ENCODE peak calls at places on chromosomes 6 and 20, in five cellular contexts. Y is uterus, U is astrocyte, X is fibroblast of mammary gland, F is heart left ventricle. B is an unnamed sample.

GRCh38 chr6:21595265-21595950 is 1.9 kb downstream of the SOX4 start:
- DNase-seq in X (peak), U (no peak), Y (peak), F (peak), B (peak)

GRCh38 chr6:37966801-37967200 is 147.3 kb downstream of the ZFAND3 start:
- DNase-seq in X (peak), F (no peak), U (no peak), Y (no peak), B (no peak)

GRCh38 chr20:5650191-5650691 is 100.0 kb upstream of the SHLD1 start:
- DNase-seq in U (no peak), F (no peak), Y (no peak), X (no peak), B (no peak)

GRCh38 chr6:52808660-52809059 is 5.0 kb upstream of the GSTA1 start:
- DNase-seq in X (no peak), F (no peak), Y (no peak), U (no peak), B (no peak)

GRCh38 chr20:35284267-35284991 is at the start of gene EIF6:
- DNase-seq in U (peak), F (peak), Y (peak), X (peak), B (peak)

GRCh38 chr6:9467746-9468145 is 947.1 kb downstream of the TFAP2A start:
- DNase-seq in Y (no peak), X (peak), U (peak), F (no peak), B (peak)

GRCh38 chr20:53654932-53655674 is 61.5 kb upstream of the ZNF217 start:
- DNase-seq in F (no peak), U (no peak), Y (no peak), X (no peak), B (no peak)

GRCh38 chr6:42692151-42692911 is 30.1 kb downstream of the PRPH2 start:
- DNase-seq in X (peak), U (peak), Y (no peak), F (peak), B (peak)

GRCh38 chr6:86459978-86460377 is 477.4 kb upstream of the HTR1E start:
- DNase-seq in F (no peak), Y (no peak), X (no peak), U (no peak), B (no peak)

GRCh38 chr6:33073431-33073871 is at the start of gene HLA-DPA1:
- DNase-seq in X (peak), F (no peak), Y (no peak), U (no peak), B (peak)

GRCh38 chr6:83867527-83868161 is 8.2 kb downstream of the CYB5R4 start:
- DNase-seq in U (peak), Y (no peak), F (peak), X (peak), B (peak)

GRCh38 chr20:2005831-2006426 is 12.1 kb upstream of the PDYN start:
- DNase-seq in X (peak), U (peak), Y (peak), F (peak), B (peak)

GRCh38 chr20:43909211-43909610 is 5.4 kb upstream of the TOX2 start:
- DNase-seq in F (no peak), X (no peak), U (no peak), Y (no peak), B (no peak)

GRCh38 chr20:43909720-43910119 is 4.9 kb upstream of the TOX2 start:
- DNase-seq in F (no peak), X (no peak), U (no peak), Y (no peak), B (no peak)

GRCh38 chr20:43910564-43910963 is 4.1 kb upstream of the TOX2 start:
- DNase-seq in Y (no peak), F (no peak), U (no peak), X (no peak), B (no peak)

GRCh38 chr20:43913291-43914025 is 1.2 kb upstream of the TOX2 start:
- DNase-seq in F (no peak), U (no peak), X (no peak), Y (no peak), B (no peak)

DNA sequence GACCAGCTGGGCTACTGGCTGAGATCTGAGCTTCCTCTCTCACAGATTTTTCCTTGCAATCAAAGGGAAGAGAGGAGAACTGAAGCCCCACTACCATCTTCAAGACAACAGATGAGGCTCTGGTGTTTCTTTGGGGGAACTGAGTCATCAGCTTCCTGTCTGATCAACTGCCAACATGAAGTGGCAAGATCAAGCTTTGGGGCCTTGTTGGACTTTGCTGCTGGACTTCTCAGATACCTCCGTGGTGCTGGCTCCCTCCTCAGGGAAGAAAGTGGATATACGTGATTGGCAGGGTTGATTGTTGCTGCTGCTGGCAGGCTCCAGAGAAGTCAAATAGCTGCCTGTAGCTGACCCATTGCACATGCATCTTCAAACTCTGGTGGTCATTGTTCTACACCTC is 3.6 kb upstream of the TOX2 start:
- DNase-seq in Y (no peak), U (peak), F (no peak), X (peak), B (peak)
- TF ChIP-seq CTCF in Y (no peak), U (peak), F (no peak), X (peak), B (peak)

GRCh38 chr20:47317127-47317895 is 39.2 kb downstream of the ZMYND8 start:
- DNase-seq in U (peak), F (peak), X (peak), Y (peak), B (peak)

GRCh38 chr20:47318027-47318595 is 38.4 kb downstream of the ZMYND8 start:
- DNase-seq in X (peak), U (peak), Y (peak), F (no peak), B (peak)

GRCh38 chr20:47318596-47319516 is 37.6 kb downstream of the ZMYND8 start:
- DNase-seq in U (peak), Y (peak), F (peak), X (peak), B (peak)

GRCh38 chr20:47320990-47321805 is 35.3 kb downstream of the ZMYND8 start:
- DNase-seq in X (no peak), F (no peak), Y (no peak), U (no peak), B (no peak)

DNA sequence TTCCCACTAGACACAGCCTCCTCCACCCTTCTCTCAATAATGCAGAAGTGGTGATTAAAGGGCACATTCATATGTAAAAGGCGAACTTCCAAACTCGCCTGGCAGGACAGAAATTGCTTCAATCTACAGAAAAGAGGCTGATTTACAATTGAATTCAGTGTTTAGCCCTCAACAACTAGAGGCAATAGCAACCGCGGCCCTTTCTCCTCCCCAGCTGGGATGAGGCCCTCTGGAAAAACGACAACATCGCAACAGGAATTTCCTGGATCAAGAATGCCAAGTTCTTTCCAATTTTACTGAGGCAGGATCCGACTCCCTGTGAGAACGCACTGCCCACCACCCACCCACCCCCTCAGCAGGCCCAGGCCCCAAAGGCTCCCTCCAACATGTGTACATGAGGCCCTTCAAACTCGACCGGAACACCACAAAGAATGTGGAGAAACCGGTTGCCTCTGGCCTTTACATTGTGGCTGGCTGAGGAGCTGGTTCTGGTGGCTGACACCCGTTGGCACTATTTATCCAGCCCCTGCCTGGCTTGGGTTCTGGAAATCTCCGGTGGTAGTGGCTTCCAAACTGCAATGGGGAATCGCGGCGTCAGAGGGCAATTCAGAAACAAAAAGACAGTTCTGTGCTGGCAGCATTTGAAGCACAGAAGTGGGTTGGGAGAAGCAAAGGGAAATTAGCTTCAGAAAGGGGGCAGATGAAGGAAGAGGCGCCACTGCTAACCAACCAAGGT is 36.8 kb downstream of the ZMYND8 start:
- DNase-seq in F (no peak), Y (peak), X (peak), U (peak), B (peak)
- H3K4me3 ChIP-seq in F (no peak), Y (no peak), X (peak), U (no peak), B (peak)

GRCh38 chr6:17103715-17104114 is 1.9 kb downstream of the STMND1 start:
- DNase-seq in Y (no peak), X (no peak), U (no peak), F (no peak), B (no peak)
- TF ChIP-seq CTCF in Y (no peak), X (peak), U (no peak), F (no peak), B (peak)

GRCh38 chr6:104956663-104957294 is at the start of gene LIN28B:
- DNase-seq in X (no peak), F (no peak), Y (no peak), U (no peak), B (no peak)
- H3K4me3 ChIP-seq in X (no peak), F (no peak), Y (no peak), U (peak), B (no peak)

GRCh38 chr20:23782366-23782983 is 31.7 kb upstream of the CST1 start:
- DNase-seq in U (no peak), F (no peak), X (peak), Y (no peak), B (peak)
- TF ChIP-seq CTCF in U (peak), F (peak), X (peak), Y (no peak), B (peak)

GRCh38 chr6:30688569-30688968 is 2.1 kb upstream of the PPP1R18 start:
- DNase-seq in F (no peak), Y (no peak), X (no peak), U (no peak), B (no peak)
- H3K4me3 ChIP-seq in F (no peak), Y (no peak), X (peak), U (peak), B (peak)

GRCh38 chr6:47337519-47337918 is 27.8 kb upstream of the TNFRSF21 start:
- DNase-seq in U (no peak), F (no peak), X (no peak), Y (no peak), B (no peak)
- TF ChIP-seq CTCF in U (no peak), F (no peak), X (no peak), Y (no peak), B (no peak)

DNA sequence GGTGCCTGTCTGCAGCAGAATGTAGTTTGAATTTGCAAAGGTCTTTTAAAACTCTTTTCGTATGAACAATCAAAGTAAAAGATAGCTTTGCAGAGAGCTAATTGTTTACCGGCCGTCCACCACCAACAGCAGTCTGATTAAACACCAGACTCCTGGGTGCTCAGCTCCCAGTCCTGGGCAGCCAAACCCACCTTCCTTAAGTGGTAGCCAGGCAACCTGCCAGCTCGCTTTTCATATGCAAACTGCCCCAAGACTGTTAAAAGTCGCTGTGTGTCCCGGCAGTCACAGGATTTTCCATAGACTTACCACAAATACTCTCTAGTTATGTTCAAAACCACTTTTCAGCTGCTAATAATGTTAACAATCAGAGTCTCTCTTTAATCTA is 849 bp downstream of the THBS2 start:
- DNase-seq in F (no peak), Y (no peak), U (peak), X (no peak), B (peak)
- H3K4me3 ChIP-seq in F (no peak), Y (peak), U (peak), X (peak), B (peak)

DNA sequence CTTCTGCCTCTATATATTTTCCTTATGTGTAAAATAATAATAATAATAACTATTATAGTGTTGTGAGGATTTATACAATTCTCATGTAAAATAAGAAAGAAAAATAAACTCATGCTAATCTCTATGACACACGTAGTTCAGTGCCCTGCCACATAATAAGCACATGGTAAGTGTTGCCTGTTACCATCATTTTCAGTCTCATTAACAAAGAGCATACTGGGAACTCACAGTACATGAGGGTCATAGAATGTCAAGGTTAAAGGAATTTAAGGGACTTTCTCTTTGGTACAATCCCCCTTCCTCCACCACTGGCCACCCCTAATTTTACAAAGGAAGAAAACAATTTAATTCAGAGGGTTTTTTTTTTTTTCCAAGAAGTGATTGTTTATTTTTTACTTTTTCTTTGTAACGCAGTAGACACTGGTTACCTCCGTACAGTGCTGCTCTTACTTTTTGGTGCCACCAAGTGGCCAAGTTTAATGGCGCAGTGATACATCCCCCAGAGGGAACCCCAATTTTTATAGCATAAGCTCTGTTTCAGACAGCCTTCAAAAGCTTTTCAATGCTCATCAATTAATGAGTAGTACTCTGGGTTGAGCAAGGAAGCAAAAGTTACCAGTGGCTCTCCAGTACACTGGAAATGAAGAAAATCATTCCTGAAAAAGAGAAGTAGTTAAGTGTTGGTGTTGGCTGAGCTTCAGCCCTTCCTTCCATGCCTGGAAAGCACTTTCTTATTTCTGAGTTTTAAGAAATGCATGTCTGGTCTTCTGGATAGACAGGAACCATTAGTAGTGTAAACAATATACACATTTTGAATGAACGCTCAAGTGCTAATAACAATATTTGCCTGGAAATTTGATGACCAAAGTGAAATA is 129.3 kb upstream of the SMLR1 start:
- DNase-seq in F (peak), Y (peak), U (peak), X (peak), B (peak)
- TF ChIP-seq CTCF in F (peak), Y (peak), U (peak), X (peak), B (peak)

B was measured in fibroblast of pulmonary artery.